ENCODE peak calls at places on chromosomes 2 and 18, in ten cellular contexts. One of them, this sample, is unnamed.

GRCh38 chr2:195956725-195957124 is 111.9 kb downstream of the DNAH7 start:
- DNase-seq in transverse colon: no peak
- DNase-seq in A549: no peak
- DNase-seq in esophagus muscularis mucosa: no peak
- DNase-seq in adrenal gland: no peak
- DNase-seq in heart left ventricle: no peak
- DNase-seq in ovary: no peak
- DNase-seq in body of pancreas: no peak
- DNase-seq in tibial nerve: no peak
- DNase-seq in spleen: no peak
- DNase-seq in this sample: no peak

GRCh38 chr2:173076557-173077345 is 1.1 kb downstream of the MAP3K20 start:
- DNase-seq in transverse colon: peak; percentile 28
- DNase-seq in A549: no peak
- DNase-seq in esophagus muscularis mucosa: no peak
- DNase-seq in adrenal gland: peak; percentile 47
- DNase-seq in heart left ventricle: peak; percentile 62
- DNase-seq in ovary: peak; percentile 65
- DNase-seq in body of pancreas: peak; percentile 30
- DNase-seq in tibial nerve: peak; percentile 19
- DNase-seq in spleen: peak; percentile 87
- DNase-seq in this sample: peak; percentile 83

GRCh38 chr2:107303964-107304363 is 418.0 kb upstream of the ST6GAL2 start:
- DNase-seq in transverse colon: no peak
- DNase-seq in A549: no peak
- DNase-seq in esophagus muscularis mucosa: no peak
- DNase-seq in adrenal gland: no peak
- DNase-seq in heart left ventricle: no peak
- DNase-seq in ovary: no peak
- DNase-seq in body of pancreas: no peak
- DNase-seq in tibial nerve: no peak
- DNase-seq in spleen: no peak
- DNase-seq in this sample: no peak

GRCh38 chr2:38315707-38316333 is 61.3 kb downstream of the ATL2 start:
- DNase-seq in transverse colon: no peak
- DNase-seq in A549: peak; percentile 58
- DNase-seq in esophagus muscularis mucosa: no peak
- DNase-seq in adrenal gland: no peak
- DNase-seq in heart left ventricle: no peak
- DNase-seq in ovary: no peak
- DNase-seq in body of pancreas: peak; percentile 13
- DNase-seq in tibial nerve: no peak
- DNase-seq in spleen: no peak
- DNase-seq in this sample: peak; percentile 78

GRCh38 chr18:22168360-22168921 is 948 bp upstream of the GATA6 start:
- DNase-seq in transverse colon: peak; percentile 56
- DNase-seq in A549: peak; percentile 60
- DNase-seq in esophagus muscularis mucosa: no peak
- DNase-seq in adrenal gland: peak; percentile 65
- DNase-seq in heart left ventricle: no peak
- DNase-seq in ovary: peak; percentile 53
- DNase-seq in body of pancreas: peak; percentile 71
- DNase-seq in tibial nerve: no peak
- DNase-seq in spleen: no peak
- DNase-seq in this sample: peak; percentile 59

GRCh38 chr18:64037812-64038414 is 68.0 kb downstream of the SERPINB8 start:
- DNase-seq in transverse colon: no peak
- DNase-seq in A549: peak; percentile 15
- DNase-seq in esophagus muscularis mucosa: no peak
- DNase-seq in adrenal gland: no peak
- DNase-seq in heart left ventricle: no peak
- DNase-seq in ovary: no peak
- DNase-seq in body of pancreas: no peak
- DNase-seq in tibial nerve: no peak
- DNase-seq in spleen: no peak
- DNase-seq in this sample: peak; percentile 53

GRCh38 chr2:171086352-171087290 is 74.1 kb downstream of the TLK1 start:
- DNase-seq in transverse colon: peak; percentile 57
- DNase-seq in A549: peak; percentile 15
- DNase-seq in esophagus muscularis mucosa: no peak
- DNase-seq in adrenal gland: peak; percentile 39
- DNase-seq in heart left ventricle: no peak
- DNase-seq in ovary: no peak
- DNase-seq in body of pancreas: peak; percentile 37
- DNase-seq in tibial nerve: no peak
- DNase-seq in spleen: no peak
- DNase-seq in this sample: peak; percentile 79

GRCh38 chr2:202545931-202546330 is 88.8 kb upstream of the FAM117B start:
- DNase-seq in transverse colon: no peak
- DNase-seq in A549: no peak
- DNase-seq in esophagus muscularis mucosa: no peak
- DNase-seq in adrenal gland: no peak
- DNase-seq in heart left ventricle: no peak
- DNase-seq in ovary: no peak
- DNase-seq in body of pancreas: no peak
- DNase-seq in tibial nerve: no peak
- DNase-seq in spleen: no peak
- DNase-seq in this sample: no peak

GRCh38 chr2:61178603-61179545 is 16.9 kb downstream of the C2orf74 start:
- DNase-seq in transverse colon: no peak
- DNase-seq in A549: no peak
- DNase-seq in esophagus muscularis mucosa: no peak
- DNase-seq in adrenal gland: no peak
- DNase-seq in heart left ventricle: no peak
- DNase-seq in ovary: no peak
- DNase-seq in body of pancreas: peak; percentile 19
- DNase-seq in tibial nerve: no peak
- DNase-seq in spleen: peak; percentile 81
- DNase-seq in this sample: no peak

GRCh38 chr2:7272180-7272579 is 355.0 kb downstream of the RNF144A start:
- DNase-seq in transverse colon: no peak
- DNase-seq in A549: no peak
- DNase-seq in esophagus muscularis mucosa: no peak
- DNase-seq in adrenal gland: no peak
- DNase-seq in heart left ventricle: no peak
- DNase-seq in ovary: no peak
- DNase-seq in body of pancreas: no peak
- DNase-seq in tibial nerve: no peak
- DNase-seq in spleen: no peak
- DNase-seq in this sample: no peak

GRCh38 chr18:48949051-48949605 is 1.6 kb downstream of the SMAD7 start:
- DNase-seq in transverse colon: peak; percentile 82
- DNase-seq in A549: no peak
- DNase-seq in esophagus muscularis mucosa: no peak
- DNase-seq in adrenal gland: peak; percentile 53
- DNase-seq in heart left ventricle: peak; percentile 69
- DNase-seq in ovary: no peak
- DNase-seq in body of pancreas: no peak
- DNase-seq in tibial nerve: no peak
- DNase-seq in spleen: peak; percentile 80
- DNase-seq in this sample: no peak

GRCh38 chr2:177622516-177622915 is 229.9 kb downstream of the AGPS start:
- DNase-seq in transverse colon: no peak
- DNase-seq in A549: no peak
- DNase-seq in esophagus muscularis mucosa: peak; percentile 64
- DNase-seq in adrenal gland: no peak
- DNase-seq in heart left ventricle: no peak
- DNase-seq in ovary: no peak
- DNase-seq in body of pancreas: peak; percentile 40
- DNase-seq in tibial nerve: no peak
- DNase-seq in spleen: no peak
- DNase-seq in this sample: no peak

GRCh38 chr2:3951131-3951954 is 248.0 kb downstream of the DCDC2C start:
- DNase-seq in transverse colon: no peak
- DNase-seq in A549: no peak
- DNase-seq in esophagus muscularis mucosa: peak; percentile 42
- DNase-seq in adrenal gland: no peak
- DNase-seq in heart left ventricle: no peak
- DNase-seq in ovary: no peak
- DNase-seq in body of pancreas: no peak
- DNase-seq in tibial nerve: no peak
- DNase-seq in spleen: no peak
- DNase-seq in this sample: no peak

GRCh38 chr2:144237108-144237507 is 282.8 kb downstream of the ZEB2 start:
- DNase-seq in transverse colon: no peak
- DNase-seq in A549: no peak
- DNase-seq in esophagus muscularis mucosa: no peak
- DNase-seq in adrenal gland: no peak
- DNase-seq in heart left ventricle: no peak
- DNase-seq in ovary: no peak
- DNase-seq in body of pancreas: no peak
- DNase-seq in tibial nerve: no peak
- DNase-seq in spleen: no peak
- DNase-seq in this sample: no peak

GRCh38 chr2:19739256-19739655 is 162.5 kb downstream of the TTC32 start:
- DNase-seq in transverse colon: no peak
- DNase-seq in A549: no peak
- DNase-seq in esophagus muscularis mucosa: no peak
- DNase-seq in adrenal gland: no peak
- DNase-seq in heart left ventricle: no peak
- DNase-seq in ovary: no peak
- DNase-seq in body of pancreas: peak; percentile 12
- DNase-seq in tibial nerve: no peak
- DNase-seq in spleen: no peak
- DNase-seq in this sample: no peak

GRCh38 chr2:163713534-163714311 is 22.1 kb downstream of the FIGN start:
- DNase-seq in transverse colon: no peak
- DNase-seq in A549: no peak
- DNase-seq in esophagus muscularis mucosa: no peak
- DNase-seq in adrenal gland: no peak
- DNase-seq in heart left ventricle: no peak
- DNase-seq in ovary: no peak
- DNase-seq in body of pancreas: peak; percentile 24
- DNase-seq in tibial nerve: no peak
- DNase-seq in spleen: no peak
- DNase-seq in this sample: no peak

GRCh38 chr2:65379168-65379672 is 53.2 kb downstream of the SPRED2 start:
- DNase-seq in transverse colon: no peak
- DNase-seq in A549: no peak
- DNase-seq in esophagus muscularis mucosa: peak; percentile 60
- DNase-seq in adrenal gland: no peak
- DNase-seq in heart left ventricle: no peak
- DNase-seq in ovary: no peak
- DNase-seq in body of pancreas: no peak
- DNase-seq in tibial nerve: no peak
- DNase-seq in spleen: no peak
- DNase-seq in this sample: no peak
- TF ChIP-seq POLR2A in transverse colon: no peak
- TF ChIP-seq POLR2A in A549: no peak
- TF ChIP-seq POLR2A in esophagus muscularis mucosa: no peak
- TF ChIP-seq POLR2A in adrenal gland: no peak
- TF ChIP-seq POLR2A in heart left ventricle: no peak
- TF ChIP-seq POLR2A in ovary: no peak
- TF ChIP-seq POLR2A in body of pancreas: no peak
- TF ChIP-seq POLR2A in tibial nerve: no peak
- TF ChIP-seq POLR2A in spleen: no peak
- TF ChIP-seq POLR2A in this sample: no peak

DNA sequence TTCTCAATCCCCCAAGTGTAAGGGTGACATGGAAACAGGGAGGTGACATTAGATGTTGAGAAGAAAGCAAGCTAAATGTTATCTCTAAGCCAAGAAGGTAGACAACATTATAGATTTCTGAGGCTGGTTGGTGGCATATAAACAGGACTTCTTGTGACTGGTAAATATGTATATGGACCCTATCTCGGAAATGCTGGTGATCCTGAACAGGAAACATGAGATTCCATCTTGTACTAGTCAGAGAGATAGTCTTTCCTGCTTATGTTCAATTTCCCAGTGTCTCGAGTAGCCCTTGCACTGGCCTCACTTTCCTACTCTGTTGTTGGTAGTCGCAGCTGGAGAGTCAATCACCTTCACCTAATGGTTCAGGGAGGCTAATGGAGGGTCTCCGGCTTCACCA is 26.8 kb downstream of the MOGAT1 start:
- DNase-seq in transverse colon: no peak
- DNase-seq in A549: no peak
- DNase-seq in esophagus muscularis mucosa: no peak
- DNase-seq in adrenal gland: no peak
- DNase-seq in heart left ventricle: no peak
- DNase-seq in ovary: no peak
- DNase-seq in body of pancreas: no peak
- DNase-seq in tibial nerve: no peak
- DNase-seq in spleen: no peak
- DNase-seq in this sample: no peak
- TF ChIP-seq POLR2A in transverse colon: no peak
- TF ChIP-seq POLR2A in A549: no peak
- TF ChIP-seq POLR2A in esophagus muscularis mucosa: no peak
- TF ChIP-seq POLR2A in adrenal gland: no peak
- TF ChIP-seq POLR2A in heart left ventricle: no peak
- TF ChIP-seq POLR2A in ovary: no peak
- TF ChIP-seq POLR2A in body of pancreas: no peak
- TF ChIP-seq POLR2A in tibial nerve: no peak
- TF ChIP-seq POLR2A in spleen: no peak
- TF ChIP-seq POLR2A in this sample: no peak

DNA sequence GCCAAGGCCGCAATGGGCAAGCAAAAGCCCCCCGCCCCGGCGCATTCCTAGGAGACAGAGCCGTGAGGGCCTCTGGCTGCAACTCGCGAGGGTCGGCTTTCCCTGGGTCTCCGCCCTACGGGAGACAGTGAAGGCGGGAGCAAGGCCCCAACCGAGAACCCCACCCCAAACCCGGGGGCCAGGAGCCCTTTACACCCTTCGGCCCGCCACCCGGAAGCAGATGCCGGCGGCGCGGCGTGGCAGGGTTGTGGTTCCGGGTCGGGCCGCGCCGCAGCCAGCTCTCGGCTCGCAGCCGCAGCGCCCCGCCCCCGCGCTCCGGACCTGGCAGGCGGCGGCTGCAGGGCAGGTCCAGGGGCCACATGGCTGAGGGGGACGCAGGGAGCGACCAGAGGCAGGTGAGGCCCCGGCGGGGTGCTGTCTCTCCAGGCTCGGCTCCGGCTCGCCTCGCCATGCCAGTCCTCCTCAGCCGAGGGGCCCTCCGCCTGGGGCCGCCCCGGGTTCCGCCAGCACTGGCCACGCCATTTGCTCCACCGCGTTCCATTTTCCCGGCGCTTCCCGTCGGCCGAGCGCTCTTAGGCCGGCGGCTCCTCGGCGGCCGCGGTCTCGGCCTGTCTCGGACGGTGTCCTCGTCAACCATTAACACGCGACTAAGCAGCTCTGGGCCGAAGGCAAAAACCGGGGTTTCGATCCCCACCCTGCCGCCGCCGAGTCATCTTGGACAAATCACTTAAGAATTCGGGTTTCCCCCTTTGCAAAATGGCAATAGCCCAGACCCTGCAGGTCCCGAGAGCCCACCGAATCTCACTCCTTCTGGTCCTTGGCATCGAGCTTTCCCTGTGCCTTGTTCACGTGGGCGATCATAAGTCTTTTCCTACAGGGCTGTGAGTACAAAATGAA is at the start of gene IMPACT:
- DNase-seq in transverse colon: peak; percentile 84
- DNase-seq in A549: peak; percentile 69
- DNase-seq in esophagus muscularis mucosa: no peak
- DNase-seq in adrenal gland: peak; percentile 85
- DNase-seq in heart left ventricle: peak; percentile 88
- DNase-seq in ovary: peak; percentile 79
- DNase-seq in body of pancreas: peak; percentile 83
- DNase-seq in tibial nerve: peak; percentile 67
- DNase-seq in spleen: peak; percentile 94
- DNase-seq in this sample: peak; percentile 92
- TF ChIP-seq POLR2A in transverse colon: no peak
- TF ChIP-seq POLR2A in A549: peak; percentile 86
- TF ChIP-seq POLR2A in esophagus muscularis mucosa: no peak
- TF ChIP-seq POLR2A in adrenal gland: peak; percentile 65
- TF ChIP-seq POLR2A in heart left ventricle: no peak
- TF ChIP-seq POLR2A in ovary: peak; percentile 32
- TF ChIP-seq POLR2A in body of pancreas: peak; percentile 63
- TF ChIP-seq POLR2A in tibial nerve: peak; percentile 37
- TF ChIP-seq POLR2A in spleen: peak; percentile 37
- TF ChIP-seq POLR2A in this sample: peak; percentile 76

GRCh38 chr2:207792244-207792785 is 22.6 kb upstream of the FZD5 start:
- DNase-seq in transverse colon: no peak
- DNase-seq in A549: peak; percentile 82
- DNase-seq in esophagus muscularis mucosa: no peak
- DNase-seq in adrenal gland: no peak
- DNase-seq in heart left ventricle: no peak
- DNase-seq in ovary: no peak
- DNase-seq in body of pancreas: no peak
- DNase-seq in tibial nerve: no peak
- DNase-seq in spleen: no peak
- DNase-seq in this sample: no peak
- TF ChIP-seq POLR2A in transverse colon: no peak
- TF ChIP-seq POLR2A in A549: no peak
- TF ChIP-seq POLR2A in esophagus muscularis mucosa: no peak
- TF ChIP-seq POLR2A in adrenal gland: no peak
- TF ChIP-seq POLR2A in heart left ventricle: no peak
- TF ChIP-seq POLR2A in ovary: no peak
- TF ChIP-seq POLR2A in body of pancreas: no peak
- TF ChIP-seq POLR2A in tibial nerve: no peak
- TF ChIP-seq POLR2A in spleen: no peak
- TF ChIP-seq POLR2A in this sample: no peak

This sample was measured in erythroblast.